ENCODE peak calls at places on chromosomes 6 and 20, in seven cellular contexts. X is ELF-1; B is mesenchymal stem cell; A is ELR; O is AG09319; Q is HFF-Myc; G is stimulated activated CD4-positive, alpha-beta T cell treated with anti-CD3 and anti-CD28 coated beads, Interleukin-12 subunit alpha, Interleukin-12 subunit beta, amount 100 ng/mL, for 48 hours. W is an unnamed sample.

GRCh38 chr6:139977887-139978332 is 603.5 kb upstream of the CITED2 start:
- DNase-seq in B (peak), G (no peak), Q (no peak), O (peak), A (peak), X (no peak), W (no peak)

GRCh38 chr6:3841711-3842565 is 7.2 kb upstream of the FAM50B start:
- DNase-seq in G (no peak), Q (no peak), X (no peak), A (peak), B (peak), O (no peak), W (no peak)

GRCh38 chr20:1816384-1817381 is 78.5 kb upstream of the SIRPA start:
- DNase-seq in B (peak), G (no peak), Q (no peak), X (no peak), O (peak), A (peak), W (no peak)

GRCh38 chr20:58457083-58457680 is 58.0 kb downstream of the APCDD1L start:
- DNase-seq in O (no peak), G (no peak), Q (peak), A (peak), B (peak), X (peak), W (no peak)

GRCh38 chr6:21138359-21139094 is 455.0 kb upstream of the SOX4 start:
- DNase-seq in B (peak), Q (no peak), G (no peak), A (no peak), O (no peak), X (no peak), W (no peak)

GRCh38 chr6:110491644-110492317 is 15.4 kb upstream of the SLC22A16 start:
- DNase-seq in B (no peak), O (no peak), G (no peak), X (no peak), A (peak), Q (peak), W (no peak)

GRCh38 chr6:1837868-1838267 is 228.2 kb downstream of the FOXC1 start:
- DNase-seq in X (no peak), G (no peak), B (no peak), A (no peak), O (no peak), Q (no peak), W (no peak)

GRCh38 chr6:88983532-88983931 is 20.1 kb upstream of the RNGTT start:
- DNase-seq in A (peak), X (peak), G (no peak), Q (no peak), O (no peak), B (peak), W (no peak)

GRCh38 chr6:3019065-3019464 is 19.4 kb downstream of the NQO2 start:
- DNase-seq in A (no peak), Q (no peak), B (no peak), G (no peak), X (no peak), O (no peak), W (no peak)

GRCh38 chr20:15346657-15347280 is 1009.4 kb upstream of the FLRT3 start:
- DNase-seq in A (no peak), Q (no peak), O (no peak), X (no peak), G (no peak), B (no peak), W (no peak)

GRCh38 chr6:130834482-130835251 is 7.5 kb downstream of the SMLR1 start:
- DNase-seq in X (no peak), B (no peak), O (no peak), A (no peak), G (no peak), Q (no peak), W (no peak)

GRCh38 chr6:28985396-28986164 is 19.5 kb downstream of the ZNF311 start:
- DNase-seq in O (peak), B (peak), G (no peak), A (peak), Q (peak), X (peak), W (no peak)

GRCh38 chr6:2721219-2721618 is 29.5 kb downstream of the MYLK4 start:
- DNase-seq in O (no peak), B (no peak), X (no peak), A (no peak), G (no peak), Q (no peak), W (no peak)

GRCh38 chr20:37986873-37987601 is 46.2 kb downstream of the TTI1 start:
- DNase-seq in G (no peak), A (no peak), X (peak), Q (no peak), B (no peak), O (peak), W (no peak)

GRCh38 chr20:63659370-63659769 is 1.3 kb downstream of the RTEL1 start:
- DNase-seq in B (no peak), X (peak), G (no peak), O (no peak), A (no peak), Q (no peak), W (no peak)

GRCh38 chr6:166005846-166006592 is 161.6 kb downstream of the TBXT start:
- DNase-seq in X (no peak), A (peak), B (peak), G (no peak), Q (no peak), O (no peak), W (no peak)

GRCh38 chr6:30752164-30752927 is 8.0 kb upstream of the IER3 start:
- DNase-seq in O (peak), B (peak), G (no peak), A (peak), X (peak), Q (peak), W (no peak)

GRCh38 chr6:116246089-116246488 is 7.8 kb downstream of the TSPYL4 start:
- DNase-seq in G (no peak), Q (no peak), X (no peak), A (peak), O (no peak), B (peak), W (no peak)

GRCh38 chr6:9520417-9521151 is 894.3 kb downstream of the TFAP2A start:
- DNase-seq in A (peak), Q (no peak), G (no peak), X (no peak), O (no peak), B (peak), W (no peak)

W was measured in GM12892.